ENCODE peak calls at places on chromosome 14, in nine cellular contexts. One of them, this sample, is unnamed.

GRCh38 chr14:81329640-81330385 is 70.3 kb downstream of the STON2 start:
- DNase-seq in ACHN: no peak
- DNase-seq in WTC11: no peak
- DNase-seq in HCEC 1CT: no peak
- DNase-seq in HS-27A: no peak
- DNase-seq in mucosa of gallbladder: no peak
- DNase-seq in M059J: no peak
- DNase-seq in stimulated activated CD4-positive, alpha-beta T cell treated with anti-CD3 and anti-CD28 coated beads, TNF-alpha, amount 100 ng/mL, for 4 hours: no peak
- DNase-seq in omental fat pad: no peak
- DNase-seq in this sample: no peak

GRCh38 chr14:75229923-75230792 is 48.5 kb upstream of the FOS start:
- DNase-seq in stimulated activated CD4-positive, alpha-beta T cell treated with anti-CD3 and anti-CD28 coated beads, TNF-alpha, amount 100 ng/mL, for 4 hours: no peak
- DNase-seq in HS-27A: no peak
- DNase-seq in WTC11: no peak
- DNase-seq in HCEC 1CT: peak
- DNase-seq in mucosa of gallbladder: peak
- DNase-seq in M059J: peak
- DNase-seq in omental fat pad: no peak
- DNase-seq in ACHN: peak
- DNase-seq in this sample: peak

GRCh38 chr14:92513204-92513965 is at the start of gene RIN3:
- DNase-seq in omental fat pad: no peak
- DNase-seq in M059J: peak
- DNase-seq in mucosa of gallbladder: no peak
- DNase-seq in HCEC 1CT: peak
- DNase-seq in ACHN: peak
- DNase-seq in HS-27A: peak
- DNase-seq in stimulated activated CD4-positive, alpha-beta T cell treated with anti-CD3 and anti-CD28 coated beads, TNF-alpha, amount 100 ng/mL, for 4 hours: peak
- DNase-seq in WTC11: peak
- DNase-seq in this sample: peak

GRCh38 chr14:25034803-25035681 is 14.9 kb downstream of the STXBP6 start:
- DNase-seq in WTC11: no peak
- DNase-seq in HCEC 1CT: no peak
- DNase-seq in ACHN: no peak
- DNase-seq in mucosa of gallbladder: no peak
- DNase-seq in HS-27A: no peak
- DNase-seq in omental fat pad: no peak
- DNase-seq in M059J: no peak
- DNase-seq in stimulated activated CD4-positive, alpha-beta T cell treated with anti-CD3 and anti-CD28 coated beads, TNF-alpha, amount 100 ng/mL, for 4 hours: no peak
- DNase-seq in this sample: no peak

GRCh38 chr14:61889914-61890351 is 127.7 kb downstream of the SNAPC1 start:
- DNase-seq in HCEC 1CT: no peak
- DNase-seq in HS-27A: no peak
- DNase-seq in mucosa of gallbladder: no peak
- DNase-seq in stimulated activated CD4-positive, alpha-beta T cell treated with anti-CD3 and anti-CD28 coated beads, TNF-alpha, amount 100 ng/mL, for 4 hours: no peak
- DNase-seq in M059J: peak
- DNase-seq in ACHN: no peak
- DNase-seq in omental fat pad: no peak
- DNase-seq in WTC11: no peak
- DNase-seq in this sample: peak

GRCh38 chr14:103871596-103872480 is 24.5 kb upstream of the PPP1R13B start:
- DNase-seq in HCEC 1CT: no peak
- DNase-seq in ACHN: no peak
- DNase-seq in M059J: no peak
- DNase-seq in mucosa of gallbladder: peak
- DNase-seq in omental fat pad: no peak
- DNase-seq in HS-27A: no peak
- DNase-seq in WTC11: peak
- DNase-seq in stimulated activated CD4-positive, alpha-beta T cell treated with anti-CD3 and anti-CD28 coated beads, TNF-alpha, amount 100 ng/mL, for 4 hours: peak
- DNase-seq in this sample: peak

GRCh38 chr14:90374813-90375212 is 22.0 kb upstream of the CALM1 start:
- DNase-seq in M059J: no peak
- DNase-seq in ACHN: no peak
- DNase-seq in mucosa of gallbladder: no peak
- DNase-seq in HCEC 1CT: no peak
- DNase-seq in stimulated activated CD4-positive, alpha-beta T cell treated with anti-CD3 and anti-CD28 coated beads, TNF-alpha, amount 100 ng/mL, for 4 hours: no peak
- DNase-seq in HS-27A: no peak
- DNase-seq in omental fat pad: no peak
- DNase-seq in WTC11: no peak
- DNase-seq in this sample: no peak

GRCh38 chr14:76765461-76765931 is 4.2 kb downstream of the VASH1 start:
- DNase-seq in WTC11: no peak
- DNase-seq in stimulated activated CD4-positive, alpha-beta T cell treated with anti-CD3 and anti-CD28 coated beads, TNF-alpha, amount 100 ng/mL, for 4 hours: no peak
- DNase-seq in M059J: no peak
- DNase-seq in mucosa of gallbladder: no peak
- DNase-seq in HS-27A: no peak
- DNase-seq in omental fat pad: no peak
- DNase-seq in HCEC 1CT: no peak
- DNase-seq in ACHN: no peak
- DNase-seq in this sample: no peak

GRCh38 chr14:58285132-58285531 is 13.2 kb upstream of the ARID4A start:
- DNase-seq in omental fat pad: no peak
- DNase-seq in HS-27A: no peak
- DNase-seq in stimulated activated CD4-positive, alpha-beta T cell treated with anti-CD3 and anti-CD28 coated beads, TNF-alpha, amount 100 ng/mL, for 4 hours: no peak
- DNase-seq in mucosa of gallbladder: no peak
- DNase-seq in WTC11: no peak
- DNase-seq in HCEC 1CT: no peak
- DNase-seq in ACHN: no peak
- DNase-seq in M059J: no peak
- DNase-seq in this sample: no peak

GRCh38 chr14:67971627-67972625 is 152.3 kb downstream of the RAD51B start:
- DNase-seq in WTC11: no peak
- DNase-seq in stimulated activated CD4-positive, alpha-beta T cell treated with anti-CD3 and anti-CD28 coated beads, TNF-alpha, amount 100 ng/mL, for 4 hours: no peak
- DNase-seq in ACHN: no peak
- DNase-seq in HCEC 1CT: no peak
- DNase-seq in HS-27A: no peak
- DNase-seq in M059J: peak
- DNase-seq in omental fat pad: no peak
- DNase-seq in mucosa of gallbladder: no peak
- DNase-seq in this sample: no peak

GRCh38 chr14:76328457-76329137 is 47.3 kb upstream of the ESRRB start:
- DNase-seq in M059J: no peak
- DNase-seq in WTC11: no peak
- DNase-seq in ACHN: no peak
- DNase-seq in mucosa of gallbladder: no peak
- DNase-seq in omental fat pad: no peak
- DNase-seq in HS-27A: no peak
- DNase-seq in stimulated activated CD4-positive, alpha-beta T cell treated with anti-CD3 and anti-CD28 coated beads, TNF-alpha, amount 100 ng/mL, for 4 hours: no peak
- DNase-seq in HCEC 1CT: no peak
- DNase-seq in this sample: no peak

GRCh38 chr14:99774526-99775307 is 18.5 kb upstream of the EML1 start:
- DNase-seq in omental fat pad: no peak
- DNase-seq in mucosa of gallbladder: peak
- DNase-seq in ACHN: no peak
- DNase-seq in HCEC 1CT: no peak
- DNase-seq in WTC11: no peak
- DNase-seq in M059J: peak
- DNase-seq in stimulated activated CD4-positive, alpha-beta T cell treated with anti-CD3 and anti-CD28 coated beads, TNF-alpha, amount 100 ng/mL, for 4 hours: no peak
- DNase-seq in HS-27A: no peak
- DNase-seq in this sample: no peak

GRCh38 chr14:51576899-51577298 is 74.8 kb upstream of the FRMD6 start:
- DNase-seq in omental fat pad: no peak
- DNase-seq in ACHN: no peak
- DNase-seq in stimulated activated CD4-positive, alpha-beta T cell treated with anti-CD3 and anti-CD28 coated beads, TNF-alpha, amount 100 ng/mL, for 4 hours: no peak
- DNase-seq in WTC11: no peak
- DNase-seq in M059J: no peak
- DNase-seq in HCEC 1CT: no peak
- DNase-seq in HS-27A: no peak
- DNase-seq in mucosa of gallbladder: no peak
- DNase-seq in this sample: no peak

GRCh38 chr14:51024377-51024776 is 70.5 kb downstream of the TRIM9 start:
- DNase-seq in HCEC 1CT: no peak
- DNase-seq in M059J: no peak
- DNase-seq in ACHN: no peak
- DNase-seq in stimulated activated CD4-positive, alpha-beta T cell treated with anti-CD3 and anti-CD28 coated beads, TNF-alpha, amount 100 ng/mL, for 4 hours: no peak
- DNase-seq in omental fat pad: no peak
- DNase-seq in WTC11: no peak
- DNase-seq in mucosa of gallbladder: no peak
- DNase-seq in HS-27A: no peak
- DNase-seq in this sample: no peak

GRCh38 chr14:102759416-102759815 is 17.8 kb upstream of the TRAF3 start:
- DNase-seq in stimulated activated CD4-positive, alpha-beta T cell treated with anti-CD3 and anti-CD28 coated beads, TNF-alpha, amount 100 ng/mL, for 4 hours: no peak
- DNase-seq in HS-27A: no peak
- DNase-seq in mucosa of gallbladder: no peak
- DNase-seq in ACHN: no peak
- DNase-seq in HCEC 1CT: no peak
- DNase-seq in WTC11: no peak
- DNase-seq in omental fat pad: no peak
- DNase-seq in M059J: no peak
- DNase-seq in this sample: no peak

GRCh38 chr14:54420478-54421116 is 20.6 kb downstream of the CNIH1 start:
- DNase-seq in mucosa of gallbladder: no peak
- DNase-seq in ACHN: peak
- DNase-seq in HCEC 1CT: peak
- DNase-seq in M059J: peak
- DNase-seq in HS-27A: no peak
- DNase-seq in omental fat pad: peak
- DNase-seq in WTC11: peak
- DNase-seq in stimulated activated CD4-positive, alpha-beta T cell treated with anti-CD3 and anti-CD28 coated beads, TNF-alpha, amount 100 ng/mL, for 4 hours: no peak
- DNase-seq in this sample: no peak

GRCh38 chr14:105117710-105118385 is 50.7 kb downstream of the JAG2 start:
- DNase-seq in HS-27A: no peak
- DNase-seq in omental fat pad: no peak
- DNase-seq in HCEC 1CT: no peak
- DNase-seq in mucosa of gallbladder: no peak
- DNase-seq in ACHN: no peak
- DNase-seq in stimulated activated CD4-positive, alpha-beta T cell treated with anti-CD3 and anti-CD28 coated beads, TNF-alpha, amount 100 ng/mL, for 4 hours: no peak
- DNase-seq in M059J: no peak
- DNase-seq in WTC11: no peak
- DNase-seq in this sample: no peak

GRCh38 chr14:68172216-68172615 is 352.6 kb downstream of the RAD51B start:
- DNase-seq in WTC11: no peak
- DNase-seq in M059J: no peak
- DNase-seq in ACHN: no peak
- DNase-seq in HS-27A: no peak
- DNase-seq in stimulated activated CD4-positive, alpha-beta T cell treated with anti-CD3 and anti-CD28 coated beads, TNF-alpha, amount 100 ng/mL, for 4 hours: no peak
- DNase-seq in mucosa of gallbladder: no peak
- DNase-seq in omental fat pad: no peak
- DNase-seq in HCEC 1CT: peak
- DNase-seq in this sample: no peak

GRCh38 chr14:101032433-101032832 is 128.9 kb upstream of the RTL1 start:
- DNase-seq in stimulated activated CD4-positive, alpha-beta T cell treated with anti-CD3 and anti-CD28 coated beads, TNF-alpha, amount 100 ng/mL, for 4 hours: no peak
- DNase-seq in HS-27A: no peak
- DNase-seq in ACHN: no peak
- DNase-seq in WTC11: no peak
- DNase-seq in HCEC 1CT: no peak
- DNase-seq in M059J: no peak
- DNase-seq in omental fat pad: no peak
- DNase-seq in mucosa of gallbladder: no peak
- DNase-seq in this sample: no peak